ENCODE peak calls at places on chromosomes 2 and 18, in five cellular contexts. W is posterior vena cava, E is choroid plexus epithelial cell, Y is M059J, F is stromal cell of bone marrow. K is an unnamed sample.

GRCh38 chr18:32552421-32553030 is 81.8 kb upstream of the GAREM1 start:
- DNase-seq in Y (peak; percentile 43), W (no peak), F (peak; percentile 31), E (peak; percentile 90), K (peak; percentile 59)

GRCh38 chr2:8553643-8554042 is 128.2 kb upstream of the ID2 start:
- DNase-seq in W (no peak), F (no peak), E (no peak), Y (no peak), K (no peak)

GRCh38 chr2:84676295-84676694 is 160.0 kb downstream of the DNAH6 start:
- DNase-seq in Y (peak; percentile 54), W (no peak), E (no peak), F (peak; percentile 87), K (no peak)

GRCh38 chr2:27897755-27898154 is 7.2 kb downstream of the BABAM2 start:
- DNase-seq in E (no peak), W (no peak), Y (no peak), F (no peak), K (no peak)

GRCh38 chr2:108536133-108536780 is 2.0 kb downstream of the LIMS1 start:
- DNase-seq in F (no peak), E (peak; percentile 69), Y (peak; percentile 55), W (no peak), K (peak; percentile 73)

GRCh38 chr2:158716921-158717320 is 78.2 kb upstream of the DAPL1 start:
- DNase-seq in F (no peak), E (no peak), W (no peak), Y (no peak), K (no peak)

GRCh38 chr2:12442627-12442928 is 274.2 kb upstream of the TRIB2 start:
- DNase-seq in W (no peak), E (no peak), F (no peak), Y (peak; percentile 14), K (peak; percentile 90)

GRCh38 chr2:240998706-240999000 is 235 bp downstream of the SNED1 start:
- DNase-seq in E (no peak), W (no peak), Y (no peak), F (no peak), K (no peak)

GRCh38 chr2:138059967-138060635 is 95.8 kb downstream of the HNMT start:
- DNase-seq in F (peak; percentile 84), E (peak; percentile 91), Y (peak; percentile 85), W (peak; percentile 92), K (peak; percentile 70)

GRCh38 chr2:43123981-43124666 is 102.3 kb downstream of the ZFP36L2 start:
- DNase-seq in F (no peak), Y (no peak), W (peak; percentile 29), E (no peak), K (no peak)

GRCh38 chr18:43671431-43671830 is 394.1 kb upstream of the SYT4 start:
- DNase-seq in F (no peak), W (no peak), E (no peak), Y (peak; percentile 55), K (no peak)

GRCh38 chr2:96111823-96112500 is 4.4 kb downstream of the ADRA2B start:
- DNase-seq in W (peak; percentile 55), F (no peak), Y (no peak), E (no peak), K (no peak)

GRCh38 chr18:36511791-36512352 is 214.4 kb downstream of the FHOD3 start:
- DNase-seq in Y (peak; percentile 49), E (no peak), F (no peak), W (no peak), K (no peak)

GRCh38 chr2:121634354-121635307 is 14.6 kb downstream of the CLASP1 start:
- DNase-seq in F (no peak), Y (peak; percentile 96), E (no peak), W (no peak), K (peak; percentile 84)

GRCh38 chr2:223477318-223477717 is 124.8 kb downstream of the SCG2 start:
- DNase-seq in F (no peak), E (peak; percentile 33), Y (peak; percentile 39), W (no peak), K (no peak)

GRCh38 chr2:177572236-177572671 is 179.7 kb downstream of the AGPS start:
- DNase-seq in W (no peak), E (no peak), Y (no peak), F (no peak), K (no peak)

GRCh38 chr2:54904836-54905235 is 145.4 kb downstream of the RTN4 start:
- DNase-seq in F (no peak), E (no peak), Y (peak; percentile 23), W (no peak), K (no peak)

GRCh38 chr18:44465337-44465736 is 215.4 kb upstream of the SETBP1 start:
- DNase-seq in W (no peak), F (peak; percentile 54), E (no peak), Y (peak; percentile 71), K (no peak)

GRCh38 chr2:230823264-230823964 is 41.3 kb upstream of the ITM2C start:
- DNase-seq in Y (peak; percentile 28), F (no peak), E (no peak), W (no peak), K (no peak)

GRCh38 chr2:173347305-173348168 is 7.1 kb upstream of the CDCA7 start:
- DNase-seq in W (no peak), F (no peak), E (no peak), Y (no peak), K (no peak)

GRCh38 chr2:99545622-99546021 is 55.8 kb upstream of the REV1 start:
- DNase-seq in F (no peak), Y (no peak), W (no peak), E (no peak), K (no peak)

GRCh38 chr2:60960706-60961105 is 56.8 kb upstream of the PEX13 start:
- DNase-seq in W (no peak), F (no peak), E (no peak), Y (no peak), K (no peak)

GRCh38 chr2:37342636-37343211 is 1.7 kb upstream of the QPCT start:
- DNase-seq in Y (no peak), W (no peak), E (no peak), F (no peak), K (no peak)

GRCh38 chr2:42602218-42602936 is 33.9 kb downstream of the MTA3 start:
- DNase-seq in Y (no peak), E (peak; percentile 23), W (no peak), F (no peak), K (no peak)

GRCh38 chr2:234335676-234336228 is 161.1 kb downstream of the ARL4C start:
- DNase-seq in F (peak; percentile 82), W (peak; percentile 95), E (peak; percentile 74), Y (peak; percentile 90), K (peak; percentile 99)

GRCh38 chr2:49004046-49004626 is 150.2 kb downstream of the FSHR start:
- DNase-seq in Y (no peak), E (no peak), W (no peak), F (no peak), K (no peak)

GRCh38 chr2:30208453-30208852 is 22.9 kb upstream of the LBH start:
- DNase-seq in W (no peak), E (peak; percentile 91), Y (peak; percentile 66), F (peak; percentile 58), K (peak; percentile 74)

GRCh38 chr2:84906108-84906899 is 848 bp downstream of the TMSB10 start:
- DNase-seq in W (peak; percentile 86), E (no peak), F (no peak), Y (no peak), K (no peak)

GRCh38 chr2:37916512-37917082 is 8.5 kb upstream of the RMDN2 start:
- DNase-seq in W (no peak), Y (peak; percentile 89), F (peak; percentile 94), E (peak; percentile 84), K (no peak)

GRCh38 chr2:241123816-241124536 is 21.9 kb upstream of the MTERF4 start:
- DNase-seq in E (no peak), F (no peak), W (peak; percentile 67), Y (no peak), K (no peak)

GRCh38 chr2:216556202-216556601 is 57.6 kb downstream of the RPL37A start:
- DNase-seq in E (no peak), Y (no peak), W (no peak), F (no peak), K (no peak)